ENCODE peak calls at places on chromosomes 13 and 19, in four cellular contexts. B, E, U and T are unnamed samples.

GRCh38 chr13:27023385-27023784 is 148.2 kb downstream of the USP12 start:
- DNase-seq in B (no peak), E (no peak), U (no peak), T (no peak)

GRCh38 chr13:78409172-78409571 is 194.2 kb downstream of the POU4F1 start:
- DNase-seq in B (no peak), E (no peak), U (no peak), T (no peak)

GRCh38 chr13:110064022-110064421 is 242.9 kb downstream of the COL4A1 start:
- DNase-seq in B (no peak), E (no peak), U (no peak), T (no peak)

GRCh38 chr19:47122359-47123335 is 8.0 kb upstream of the SAE1 start:
- DNase-seq in B (peak), E (peak), U (peak), T (no peak)

GRCh38 chr13:51778407-51778806 is 25.6 kb downstream of the DHRS12 start:
- DNase-seq in B (no peak), E (no peak), U (no peak), T (no peak)

GRCh38 chr13:34507630-34508029 is 434.4 kb upstream of the NBEA start:
- DNase-seq in B (peak), E (no peak), U (no peak), T (no peak)

GRCh38 chr13:113526466-113527220 is 36.1 kb upstream of the DCUN1D2 start:
- DNase-seq in B (no peak), E (no peak), U (no peak), T (no peak)

GRCh38 chr19:9010693-9011092 is 484 bp upstream of the MUC16 start:
- DNase-seq in B (no peak), E (no peak), U (no peak), T (no peak)

GRCh38 chr19:9640956-9641355 is 19.9 kb upstream of the ZNF561 start:
- DNase-seq in B (no peak), E (no peak), U (no peak), T (no peak)

GRCh38 chr19:34559045-34559444 is 77.5 kb downstream of the WTIP start:
- DNase-seq in B (no peak), E (no peak), U (no peak), T (no peak)

GRCh38 chr19:3062165-3063105 is at the start of gene TLE5:
- DNase-seq in B (no peak), E (peak), U (no peak), T (no peak)

GRCh38 chr19:58477130-58477529 is 978 bp downstream of the ZNF446 start:
- DNase-seq in B (no peak), E (no peak), U (no peak), T (no peak)
- H3K27ac ChIP-seq in B (peak), E (peak), U (no peak), T (peak)

DNA sequence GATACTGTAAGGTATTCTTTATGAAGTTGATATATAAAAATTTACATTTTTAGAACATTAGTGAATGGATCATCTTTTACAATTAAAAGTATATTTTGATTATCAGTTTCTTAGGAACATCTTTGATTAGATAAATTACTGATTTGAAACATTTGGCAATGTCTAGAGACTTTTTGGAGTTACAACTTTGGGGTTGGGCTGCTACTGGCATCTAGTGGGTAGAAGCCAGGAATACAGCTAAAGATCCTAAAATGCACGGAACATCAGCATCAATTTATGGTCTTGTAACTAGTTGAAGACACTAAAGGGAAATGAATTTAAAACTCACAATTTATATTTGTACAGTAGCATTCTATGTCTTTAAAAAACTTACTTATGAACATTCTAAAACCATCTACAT is 19.9 kb downstream of the POMP start:
- DNase-seq in B (no peak), E (no peak), U (no peak), T (no peak)
- TF ChIP-seq CTCF in B (peak), E (no peak), U (peak), T (no peak)

DNA sequence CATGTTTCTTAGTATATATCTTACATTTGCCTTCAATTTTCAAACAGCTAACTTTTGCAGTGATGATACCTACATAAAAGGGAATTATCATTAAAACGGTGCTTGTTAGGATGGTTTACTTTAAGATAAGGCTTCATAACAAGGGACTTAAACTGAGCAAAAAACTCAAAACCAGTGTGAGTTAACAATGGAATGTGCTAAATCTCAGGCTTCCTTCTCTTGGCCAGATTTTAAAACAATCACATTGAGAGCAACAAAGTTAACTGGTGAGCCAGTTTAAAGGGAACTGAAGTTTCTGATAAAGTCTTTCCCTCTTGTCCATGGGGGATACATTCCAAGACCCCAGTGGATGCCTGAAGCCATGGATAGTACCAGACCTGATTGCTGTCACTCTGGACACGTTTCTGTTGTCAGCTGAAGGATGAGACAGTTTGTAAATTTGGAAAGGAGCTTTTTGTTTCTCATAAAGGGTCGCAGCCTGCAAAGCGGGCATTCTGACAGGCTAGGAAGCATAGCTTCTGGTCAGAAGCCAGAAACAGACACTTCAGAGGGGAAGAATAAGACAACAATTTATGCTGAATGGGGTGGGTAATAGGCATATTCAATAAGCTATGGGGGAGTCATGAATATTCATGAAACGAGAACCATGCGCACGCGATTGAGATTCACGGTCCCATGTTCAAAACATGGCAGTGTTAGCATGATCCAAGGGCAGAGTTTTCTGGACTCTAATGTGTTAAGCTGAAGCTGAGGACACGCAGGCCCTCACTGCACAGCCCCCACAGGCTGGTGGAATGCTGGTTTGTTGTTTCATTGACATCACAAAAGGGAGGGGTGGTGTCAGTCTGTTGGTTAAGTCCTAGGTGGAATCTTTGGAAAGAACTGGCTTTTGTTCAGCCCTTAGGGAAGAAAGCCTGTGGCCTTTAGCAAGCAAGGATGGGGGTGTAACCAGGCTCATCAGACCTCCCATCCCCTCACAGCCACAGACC is 150.6 kb upstream of the RNF113B start:
- DNase-seq in B (peak), E (peak), U (no peak), T (no peak)
- H3K27ac ChIP-seq in B (no peak), E (peak), U (no peak), T (no peak)

GRCh38 chr13:32059511-32059984 is 28.0 kb downstream of the FRY start:
- DNase-seq in B (no peak), E (no peak), U (no peak), T (no peak)

GRCh38 chr13:32063622-32064233 is 32.2 kb downstream of the FRY start:
- DNase-seq in B (no peak), E (no peak), U (no peak), T (no peak)

GRCh38 chr13:32056316-32056715 is 24.7 kb downstream of the FRY start:
- DNase-seq in B (no peak), E (no peak), U (no peak), T (no peak)

GRCh38 chr13:32060319-32060924 is 28.8 kb downstream of the FRY start:
- DNase-seq in B (no peak), E (peak), U (no peak), T (no peak)
- TF ChIP-seq CTCF in B (no peak), E (no peak), U (no peak), T (no peak)

GRCh38 chr19:48967346-48968178 is 2.5 kb downstream of the FTL start:
- DNase-seq in B (peak), E (no peak), U (no peak), T (peak)
- H3K27ac ChIP-seq in B (no peak), E (peak), U (no peak), T (peak)